ENCODE peak calls at places on chromosome 4, in four cellular contexts. E is left lung, U is ascending aorta, X is endothelial cell of umbilical vein. O is an unnamed sample.

GRCh38 chr4:2264481-2265041 is 2.7 kb upstream of the MXD4 start:
- DNase-seq in E (no peak), U (no peak), X (no peak), O (no peak)

GRCh38 chr4:123399638-123400358 is 3.2 kb downstream of the SPRY1 start:
- DNase-seq in E (no peak), U (no peak), X (peak), O (no peak)

GRCh38 chr4:123113193-123113592 is 190.8 kb upstream of the NUDT6 start:
- DNase-seq in E (no peak), U (no peak), X (no peak), O (no peak)

GRCh38 chr4:39044947-39045734 is 12.9 kb upstream of the TMEM156 start:
- DNase-seq in E (peak), U (no peak), X (peak), O (no peak)

GRCh38 chr4:158111241-158111640 is 61.6 kb downstream of the GASK1B start:
- DNase-seq in E (no peak), U (no peak), X (no peak), O (no peak)

GRCh38 chr4:39043058-39043696 is 11.0 kb upstream of the TMEM156 start:
- DNase-seq in E (no peak), U (no peak), X (no peak), O (no peak)

GRCh38 chr4:1541449-1542225 is 135.4 kb upstream of the NKX1-1 start:
- DNase-seq in E (no peak), U (no peak), X (no peak), O (no peak)

GRCh38 chr4:95213361-95213760 is 335.4 kb downstream of the UNC5C start:
- DNase-seq in E (no peak), U (no peak), X (no peak), O (no peak)

GRCh38 chr4:102511830-102512605 is 10.9 kb downstream of the NFKB1 start:
- DNase-seq in E (no peak), U (no peak), X (no peak), O (no peak)

GRCh38 chr4:122576261-122577188 is 44.3 kb downstream of the IL21 start:
- DNase-seq in E (no peak), U (no peak), X (peak), O (no peak)

GRCh38 chr4:81747242-81747930 is 275.7 kb upstream of the RASGEF1B start:
- DNase-seq in E (no peak), U (no peak), X (peak), O (no peak)

GRCh38 chr4:174244441-174244840 is 39.0 kb downstream of the FBXO8 start:
- DNase-seq in E (no peak), U (no peak), X (no peak), O (no peak)

GRCh38 chr4:7189475-7190277 is 2.7 kb upstream of the SORCS2 start:
- DNase-seq in E (peak), U (no peak), X (no peak), O (peak)

GRCh38 chr4:174358823-174359222 is 75.1 kb downstream of the CEP44 start:
- DNase-seq in E (no peak), U (no peak), X (no peak), O (no peak)

GRCh38 chr4:182344968-182345367 is 101.8 kb downstream of the TENM3 start:
- DNase-seq in E (no peak), U (no peak), X (no peak), O (no peak)

GRCh38 chr4:150039790-150040189 is 38.5 kb upstream of the DCLK2 start:
- DNase-seq in E (no peak), U (no peak), X (no peak), O (no peak)

GRCh38 chr4:52822583-52823477 is 39.3 kb upstream of the RASL11B start:
- DNase-seq in E (no peak), U (no peak), X (no peak), O (no peak)

GRCh38 chr4:140448830-140449229 is 21.4 kb upstream of the CLGN start:
- DNase-seq in E (no peak), U (no peak), X (peak), O (no peak)

GRCh38 chr4:8907596-8908205 is 36.1 kb upstream of the HMX1 start:
- DNase-seq in E (peak), U (no peak), X (no peak), O (peak)

GRCh38 chr4:95267081-95267480 is 281.7 kb downstream of the UNC5C start:
- DNase-seq in E (no peak), U (no peak), X (peak), O (no peak)

DNA sequence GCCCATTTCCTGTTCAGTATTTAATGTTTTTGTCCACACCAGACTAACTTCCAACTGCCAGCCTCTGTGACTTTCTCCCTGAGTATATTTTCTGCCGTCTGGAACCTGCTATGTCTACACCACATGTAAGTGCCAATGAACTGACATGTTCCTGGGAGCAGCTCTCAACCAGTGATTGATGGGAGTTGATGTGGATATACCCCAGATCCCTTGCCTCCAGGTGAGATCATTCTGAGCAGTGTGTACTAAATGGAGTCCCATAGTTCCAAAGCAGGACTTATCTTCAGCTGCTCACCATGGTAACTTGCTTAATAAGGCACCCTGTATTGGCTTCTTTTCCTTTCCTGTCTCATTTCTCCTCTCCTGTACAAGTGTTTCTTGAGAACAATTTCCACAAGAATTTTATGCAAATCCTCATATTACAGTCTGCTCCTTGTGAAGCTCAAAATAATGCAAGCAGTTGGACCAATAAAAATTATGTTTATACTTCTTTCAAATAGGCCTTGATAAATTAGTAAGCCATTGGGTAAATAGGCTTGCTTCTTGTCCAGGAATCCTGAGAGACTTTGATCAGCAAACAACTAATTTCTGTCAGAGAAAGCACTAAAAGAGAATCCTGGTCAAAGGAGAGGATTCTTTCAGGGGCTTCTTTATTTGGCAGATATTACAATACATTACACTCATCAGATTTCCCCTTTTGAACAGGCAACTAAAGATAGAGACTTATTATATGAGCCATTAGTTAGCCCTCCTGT is 911.7 kb upstream of the NDST4 start:
- DNase-seq in E (no peak), U (no peak), X (no peak), O (no peak)
- H3K27ac ChIP-seq in E (no peak), U (no peak), X (no peak), O (no peak)

DNA sequence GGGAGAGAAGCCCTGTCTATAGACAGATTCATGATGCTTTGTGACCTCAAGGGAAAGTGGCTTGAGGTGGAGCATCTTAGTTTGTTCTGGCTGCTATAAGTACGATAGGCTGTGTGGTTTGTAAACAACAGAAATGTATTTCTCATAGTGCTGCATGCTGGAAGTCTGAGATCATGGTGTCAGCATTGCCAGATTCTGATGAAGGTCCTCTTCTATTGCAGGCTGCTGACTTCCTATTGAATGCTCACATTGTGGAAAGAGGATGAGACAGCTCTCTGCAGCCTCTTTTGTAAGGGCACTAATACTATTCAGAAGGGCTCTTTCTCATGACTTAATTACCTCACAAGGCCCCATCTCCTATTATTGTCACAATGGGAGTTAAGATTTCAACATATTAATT is 1674.0 kb upstream of the PCDH7 start:
- DNase-seq in E (no peak), U (no peak), X (no peak), O (no peak)
- H3K27ac ChIP-seq in E (no peak), U (no peak), X (no peak), O (no peak)

DNA sequence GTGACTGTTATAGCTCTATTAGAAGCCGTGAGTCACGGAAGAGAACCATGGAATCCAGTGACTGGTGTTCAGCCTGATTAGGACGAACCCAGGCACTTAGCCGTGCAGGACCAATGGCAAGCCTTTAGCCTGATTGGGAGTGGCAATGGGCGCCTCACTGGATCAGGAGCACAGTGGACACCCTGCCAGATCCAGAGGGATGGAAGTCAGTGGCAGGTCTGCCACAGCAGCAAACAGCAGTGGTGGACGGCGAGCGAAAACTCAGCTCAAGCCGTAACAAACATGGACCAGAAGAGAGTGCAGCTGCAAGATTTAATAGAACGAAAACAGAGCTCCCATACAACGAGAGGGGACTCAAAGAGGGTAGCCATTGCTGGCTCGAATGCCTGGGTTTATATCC is 1326.5 kb downstream of the ADGRL3 start:
- DNase-seq in E (no peak), U (no peak), X (no peak), O (no peak)
- H3K27ac ChIP-seq in E (no peak), U (no peak), X (no peak), O (no peak)

GRCh38 chr4:153348006-153348405 is 3.5 kb downstream of the MND1 start:
- DNase-seq in E (no peak), U (no peak), X (no peak), O (no peak)
- H3K27ac ChIP-seq in E (no peak), U (no peak), X (no peak), O (no peak)

O was measured in tibial artery.